ENCODE peak calls at places on chromosomes 3 and 15, in eight cellular contexts. D is foreskin fibroblast, X is MCF 10A, I is neural progenitor cell, H is uterus, R is heart left ventricle, P is SK-N-SH, M is transverse colon. C is an unnamed sample.

GRCh38 chr3:101849714-101850326 is 506 bp downstream of the NFKBIZ start:
- DNase-seq in D (no peak), X (peak; percentile 40), I (peak; percentile 74), H (peak; percentile 59), R (peak; percentile 47), P (peak; percentile 76), M (peak; percentile 52), C (peak; percentile 43)

GRCh38 chr3:171840831-171841619 is 2.1 kb upstream of the TMEM212 start:
- DNase-seq in D (no peak), X (no peak), I (no peak), H (no peak), R (no peak), P (no peak), M (no peak), C (no peak)

GRCh38 chr15:83094592-83094991 is 12.9 kb upstream of the TM6SF1 start:
- DNase-seq in D (no peak), X (no peak), I (no peak), H (no peak), R (no peak), P (no peak), M (no peak), C (no peak)

GRCh38 chr3:159762981-159763465 is 225.6 kb upstream of the IL12A start:
- DNase-seq in D (peak; percentile 86), X (peak; percentile 77), I (peak; percentile 34), H (peak; percentile 72), R (peak; percentile 86), P (peak; percentile 52), M (peak; percentile 55), C (peak; percentile 64)

GRCh38 chr3:128906031-128906803 is 26.8 kb downstream of the ACAD9 start:
- DNase-seq in D (no peak), X (no peak), I (no peak), H (no peak), R (no peak), P (no peak), M (no peak), C (no peak)

GRCh38 chr3:17800232-17800631 is 57.8 kb upstream of the TBC1D5 start:
- DNase-seq in D (peak; percentile 27), X (no peak), I (no peak), H (no peak), R (no peak), P (no peak), M (no peak), C (no peak)

GRCh38 chr3:45104715-45105711 is 41.2 kb downstream of the CDCP1 start:
- DNase-seq in D (peak; percentile 74), X (no peak), I (no peak), H (no peak), R (no peak), P (no peak), M (no peak), C (no peak)

GRCh38 chr15:49103676-49104075 is 51.7 kb downstream of the COPS2 start:
- DNase-seq in D (no peak), X (no peak), I (no peak), H (no peak), R (no peak), P (no peak), M (no peak), C (no peak)

GRCh38 chr3:43006825-43007224 is 27.7 kb downstream of the GASK1A start:
- DNase-seq in D (no peak), X (no peak), I (no peak), H (no peak), R (no peak), P (no peak), M (no peak), C (no peak)

GRCh38 chr15:77097317-77097721 is 26.4 kb upstream of the TSPAN3 start:
- DNase-seq in D (no peak), X (no peak), I (no peak), H (no peak), R (no peak), P (peak; percentile 60), M (no peak), C (no peak)

GRCh38 chr3:94234177-94234788 is 171.4 kb downstream of the NSUN3 start:
- DNase-seq in D (peak; percentile 0), X (peak; percentile 55), I (peak; percentile 49), H (no peak), R (no peak), P (peak; percentile 31), M (no peak), C (no peak)

GRCh38 chr3:186044973-186045372 is 63.9 kb downstream of the ETV5 start:
- DNase-seq in D (no peak), X (no peak), I (peak; percentile 88), H (no peak), R (no peak), P (no peak), M (no peak), C (no peak)

GRCh38 chr3:20776717-20777116 is 590.7 kb upstream of the SGO1 start:
- DNase-seq in D (no peak), X (no peak), I (no peak), H (no peak), R (no peak), P (no peak), M (no peak), C (no peak)

GRCh38 chr3:161987933-161988332 is 491.3 kb downstream of the OTOL1 start:
- DNase-seq in D (no peak), X (no peak), I (no peak), H (no peak), R (no peak), P (no peak), M (no peak), C (no peak)

GRCh38 chr15:41417418-41417811 is 520 bp downstream of the RTF1 start:
- DNase-seq in D (peak; percentile 14), X (peak; percentile 23), I (peak; percentile 70), H (peak; percentile 32), R (peak; percentile 50), P (peak; percentile 76), M (peak; percentile 45), C (no peak)

GRCh38 chr3:190696777-190697501 is 165.6 kb downstream of the GMNC start:
- DNase-seq in D (peak; percentile 10), X (peak; percentile 47), I (peak; percentile 47), H (no peak), R (no peak), P (no peak), M (no peak), C (no peak)

GRCh38 chr3:194976813-194977322 is 291.2 kb downstream of the FAM43A start:
- DNase-seq in D (no peak), X (no peak), I (no peak), H (no peak), R (no peak), P (no peak), M (no peak), C (no peak)

GRCh38 chr3:180600473-180600872 is 1.5 kb upstream of the TTC14 start:
- DNase-seq in D (no peak), X (no peak), I (no peak), H (no peak), R (no peak), P (no peak), M (no peak), C (no peak)

DNA sequence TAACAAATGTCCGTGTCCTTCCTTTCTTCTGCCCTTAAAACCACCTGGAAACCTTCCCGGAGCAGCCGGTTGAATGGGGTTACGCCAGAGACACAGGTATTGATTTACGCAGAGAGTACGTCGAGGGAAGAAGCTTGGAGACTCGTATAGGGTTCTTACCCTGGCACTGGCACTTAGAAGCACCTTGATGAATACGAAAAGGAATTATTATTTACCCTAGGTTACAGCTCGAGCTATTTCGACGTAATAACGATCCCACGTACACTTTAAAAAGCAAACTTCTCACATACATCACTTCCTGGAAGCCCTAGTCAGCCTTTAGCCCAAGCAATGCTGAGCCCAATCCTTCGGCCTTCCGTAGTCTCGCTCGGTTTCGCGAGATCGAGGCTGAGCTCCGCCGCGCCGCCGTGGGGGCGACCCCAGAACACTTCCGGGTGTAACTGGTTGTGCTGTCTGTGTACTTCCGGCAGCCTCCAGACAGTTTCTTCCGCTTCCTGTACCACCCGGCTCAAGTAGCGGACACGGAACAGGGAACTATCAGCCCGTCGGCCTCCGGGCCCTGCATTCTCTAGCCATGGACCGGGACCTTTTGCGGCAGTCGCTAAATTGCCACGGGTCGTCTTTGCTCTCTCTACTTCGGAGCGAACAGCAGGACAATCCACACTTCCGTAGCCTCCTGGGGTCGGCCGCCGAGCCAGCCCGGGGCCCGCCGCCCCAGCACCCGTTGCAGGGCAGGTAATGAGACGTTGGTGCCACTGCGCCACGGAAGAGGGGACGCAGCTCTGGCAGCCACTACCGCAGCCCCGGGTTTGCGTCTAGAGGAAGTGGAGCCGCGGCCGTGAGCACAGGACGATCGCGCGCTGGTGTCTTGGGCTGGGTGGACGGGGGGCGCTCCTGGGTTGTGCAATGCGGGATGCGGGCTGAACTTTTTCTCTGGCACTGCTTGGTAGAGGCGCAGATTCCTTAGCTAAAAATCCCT is at the start of gene TTC14:
- DNase-seq in D (peak; percentile 96), X (peak; percentile 93), I (peak; percentile 86), H (peak; percentile 88), R (peak; percentile 94), P (peak; percentile 93), M (peak; percentile 92), C (peak; percentile 94)
- TF ChIP-seq CTCF in D (no peak), X (no peak), I (peak; percentile 29), H (no peak), R (no peak), P (peak; percentile 32), M (no peak), C (no peak)

DNA sequence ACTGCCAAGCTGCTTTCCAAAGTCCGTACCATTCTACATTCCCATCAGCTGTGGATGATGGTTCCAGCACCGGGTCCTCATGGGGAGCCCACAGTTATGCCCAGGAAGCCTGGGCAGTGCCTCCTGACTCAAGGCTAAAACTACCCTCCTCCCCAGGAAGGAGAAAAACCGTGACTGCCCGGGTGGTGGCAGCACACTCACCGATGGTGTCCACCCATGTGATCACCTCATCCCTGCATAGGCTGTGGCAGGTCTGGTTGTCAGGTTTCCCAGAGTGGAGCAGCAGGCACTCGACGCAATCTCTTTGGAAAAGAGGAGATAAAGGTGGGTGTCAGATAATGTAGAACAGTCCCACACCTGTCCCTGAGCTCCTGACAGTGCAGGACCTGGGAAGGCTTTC is 38.6 kb downstream of the UMPS start:
- DNase-seq in D (no peak), X (peak; percentile 56), I (peak; percentile 26), H (no peak), R (no peak), P (peak; percentile 40), M (peak; percentile 32), C (no peak)
- TF ChIP-seq CTCF in D (no peak), X (peak; percentile 43), I (peak; percentile 43), H (no peak), R (peak; percentile 17), P (peak; percentile 29), M (peak; percentile 43), C (no peak)

GRCh38 chr15:88913017-88913849 is at the start of gene MFGE8:
- DNase-seq in D (peak; percentile 55), X (peak; percentile 80), I (peak; percentile 94), H (peak; percentile 87), R (peak; percentile 87), P (peak; percentile 93), M (peak; percentile 69), C (no peak)
- TF ChIP-seq CTCF in D (no peak), X (no peak), I (peak; percentile 27), H (no peak), R (no peak), P (no peak), M (no peak), C (no peak)

DNA sequence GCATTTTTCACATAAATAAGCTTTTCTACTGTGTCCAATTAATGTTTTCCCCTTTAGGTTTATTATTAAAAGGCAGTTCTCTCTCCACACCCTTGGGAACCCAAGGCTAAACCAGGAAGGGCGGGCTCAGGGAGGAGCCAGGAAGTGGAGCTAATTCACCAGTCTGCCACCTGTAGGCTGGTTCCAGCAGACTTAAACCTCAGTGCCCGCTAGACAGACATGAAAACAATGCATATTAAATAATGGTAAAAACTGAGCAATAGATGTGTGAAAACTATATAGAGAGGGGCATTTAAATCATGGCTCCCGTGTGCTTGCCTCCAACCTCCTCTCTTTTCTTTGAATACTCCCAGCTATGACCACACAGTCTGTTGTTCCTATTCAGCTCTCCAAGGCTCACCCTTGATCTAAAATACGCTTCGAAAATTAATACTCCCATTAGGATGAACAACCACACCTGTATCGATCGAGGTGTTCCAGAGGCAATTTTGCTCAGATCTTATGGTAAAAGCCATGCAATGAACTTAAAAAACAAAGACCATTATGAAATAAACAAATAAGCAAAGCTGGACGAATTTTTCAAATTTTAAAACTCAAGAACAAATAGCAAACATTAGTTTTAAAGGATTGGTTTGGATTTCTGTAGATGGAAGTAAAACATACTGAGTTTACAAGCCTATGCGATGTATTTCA is 253.3 kb downstream of the TJP1 start:
- DNase-seq in D (no peak), X (peak; percentile 33), I (peak; percentile 60), H (no peak), R (no peak), P (peak; percentile 59), M (peak; percentile 66), C (no peak)
- TF ChIP-seq CTCF in D (no peak), X (no peak), I (peak; percentile 54), H (no peak), R (peak; percentile 11), P (peak; percentile 18), M (peak; percentile 50), C (no peak)